ENCODE peak calls at places on chromosomes 2 and 18, in eight cellular contexts. R is stimulated activated CD8-positive, alpha-beta memory T cell treated with anti-CD3 and anti-CD28 coated beads, Interleukin-2, amount 100 ng/mL, for 48 hours; A is left cardiac atrium; P is substantia nigra; B is endothelial cell; C is HS-5; W is skeletal muscle cell; G is activated naive CD4-positive, alpha-beta T cell. Q is an unnamed sample.

GRCh38 chr2:205774028-205774427 is 91.7 kb downstream of the NRP2 start:
- DNase-seq in P (no peak), A (no peak), W (no peak), R (no peak), B (no peak), G (no peak), C (no peak), Q (no peak)

GRCh38 chr2:65329551-65329950 is 101.9 kb downstream of the ACTR2 start:
- DNase-seq in C (no peak), R (no peak), W (no peak), B (no peak), G (no peak), P (no peak), A (no peak), Q (peak)

GRCh38 chr2:52904511-52904910 is 863.1 kb upstream of the CHAC2 start:
- DNase-seq in W (peak), R (no peak), G (no peak), C (no peak), B (no peak), P (no peak), A (no peak), Q (no peak)

GRCh38 chr2:127400897-127401756 is 13.4 kb upstream of the MAP3K2 start:
- DNase-seq in R (no peak), W (no peak), C (no peak), G (no peak), B (no peak), A (no peak), P (no peak), Q (no peak)

GRCh38 chr18:48405971-48406370 is 3.2 kb downstream of the ZBTB7C start:
- DNase-seq in W (no peak), A (no peak), P (no peak), R (no peak), B (no peak), G (no peak), C (no peak), Q (peak)

GRCh38 chr2:216274194-216274593 is 98.1 kb downstream of the MARCHF4 start:
- DNase-seq in P (no peak), W (no peak), C (no peak), B (no peak), A (no peak), G (no peak), R (no peak), Q (no peak)

GRCh38 chr2:240573071-240573515 is 4.8 kb downstream of the RNPEPL1 start:
- DNase-seq in W (no peak), B (no peak), R (no peak), G (no peak), C (no peak), P (no peak), A (peak), Q (no peak)

GRCh38 chr2:144481666-144482065 is 38.3 kb downstream of the ZEB2 start:
- DNase-seq in P (no peak), A (no peak), B (no peak), C (no peak), G (no peak), R (no peak), W (no peak), Q (no peak)

GRCh38 chr2:159615936-159616733 is at the start of gene BAZ2B:
- DNase-seq in A (peak), G (no peak), W (peak), B (peak), R (peak), C (peak), P (peak), Q (peak)

GRCh38 chr2:62854600-62855514 is 149.3 kb downstream of the EHBP1 start:
- DNase-seq in A (no peak), R (no peak), P (no peak), W (no peak), B (no peak), C (no peak), G (no peak), Q (no peak)

GRCh38 chr18:28469946-28470345 is 293.0 kb upstream of the CDH2 start:
- DNase-seq in W (peak), G (no peak), P (no peak), B (no peak), R (no peak), C (no peak), A (no peak), Q (no peak)

GRCh38 chr18:13934676-13935075 is 19.3 kb upstream of the MC2R start:
- DNase-seq in P (no peak), W (no peak), A (no peak), B (no peak), C (no peak), G (no peak), R (no peak), Q (no peak)

GRCh38 chr18:5455644-5456043 is 88.2 kb downstream of the EPB41L3 start:
- DNase-seq in A (no peak), C (peak), R (no peak), B (no peak), G (no peak), P (no peak), W (peak), Q (no peak)

GRCh38 chr2:101617786-101618185 is 79.7 kb upstream of the MAP4K4 start:
- DNase-seq in R (no peak), P (no peak), B (no peak), A (no peak), W (no peak), C (no peak), G (no peak), Q (no peak)

GRCh38 chr2:207469380-207469779 is 60.4 kb upstream of the CREB1 start:
- DNase-seq in W (no peak), G (no peak), B (no peak), A (no peak), R (no peak), P (no peak), C (no peak), Q (no peak)

GRCh38 chr2:105915005-105915558 is 170.4 kb downstream of the NCK2 start:
- DNase-seq in R (no peak), P (no peak), G (no peak), B (no peak), A (no peak), C (no peak), W (no peak), Q (no peak)

Q was measured in WERI-Rb-1.